ENCODE peak calls at places on chromosomes 11 and 22, in seven cellular contexts. R, D, Q, K, H, Z and G are unnamed samples.

GRCh38 chr22:19525666-19526065 is 1.5 kb upstream of the CLDN5 start:
- DNase-seq in D (no peak), K (no peak), Z (no peak), H (no peak), Q (no peak), R (no peak), G (no peak)

GRCh38 chr22:46287873-46288751 is 8.6 kb upstream of the GTSE1 start:
- DNase-seq in R (no peak), Q (no peak), K (no peak), Z (peak; percentile 45), D (peak; percentile 41), H (no peak), G (no peak)

GRCh38 chr22:41531736-41532477 is 12.4 kb downstream of the POLR3H start:
- DNase-seq in Q (peak; percentile 33), H (no peak), Z (no peak), D (no peak), K (no peak), R (no peak), G (no peak)

GRCh38 chr11:132586801-132587200 is 945.5 kb downstream of the OPCML start:
- DNase-seq in K (no peak), Q (peak; percentile 87), H (no peak), Z (no peak), R (peak; percentile 20), D (no peak), G (no peak)

GRCh38 chr22:47209547-47210023 is 447.1 kb downstream of the TBC1D22A start:
- DNase-seq in Q (no peak), H (no peak), Z (peak; percentile 14), K (no peak), R (no peak), D (no peak), G (no peak)

GRCh38 chr22:43209971-43210370 is 23.0 kb upstream of the TTLL12 start:
- DNase-seq in R (no peak), Q (no peak), Z (no peak), D (no peak), K (no peak), H (no peak), G (no peak)

GRCh38 chr11:61928606-61929005 is 11.2 kb upstream of the RAB3IL1 start:
- DNase-seq in Z (no peak), K (no peak), D (no peak), H (no peak), Q (no peak), R (no peak), G (no peak)

GRCh38 chr11:3667149-3668035 is 3.8 kb downstream of the CHRNA10 start:
- DNase-seq in D (no peak), Q (no peak), H (no peak), R (no peak), K (no peak), Z (no peak), G (no peak)

GRCh38 chr11:6632116-6633073 is 13.2 kb upstream of the TPP1 start:
- DNase-seq in H (no peak), D (no peak), R (no peak), Z (no peak), Q (no peak), K (no peak), G (no peak)

GRCh38 chr11:34680206-34680605 is 59.3 kb downstream of the EHF start:
- DNase-seq in H (no peak), Z (no peak), D (no peak), Q (no peak), R (no peak), K (no peak), G (no peak)

GRCh38 chr11:129972596-129972995 is 30.0 kb downstream of the PRDM10 start:
- DNase-seq in Z (no peak), Q (no peak), K (no peak), D (no peak), H (no peak), R (no peak), G (no peak)

GRCh38 chr11:36409152-36409713 is 100.8 kb downstream of the TRAF6 start:
- DNase-seq in H (no peak), Q (no peak), K (peak; percentile 27), R (no peak), D (peak; percentile 31), Z (peak; percentile 40), G (peak; percentile 60)

GRCh38 chr11:93219440-93219839 is 21.6 kb upstream of the SLC36A4 start:
- DNase-seq in D (no peak), Z (no peak), H (no peak), R (no peak), Q (no peak), K (no peak), G (no peak)

GRCh38 chr11:103338621-103339484 is 229.6 kb downstream of the DYNC2H1 start:
- DNase-seq in Q (no peak), D (no peak), R (no peak), H (no peak), Z (no peak), K (no peak), G (peak; percentile 25)

GRCh38 chr11:121687961-121688566 is 235.3 kb upstream of the SORL1-AS1 start:
- DNase-seq in H (no peak), Q (no peak), Z (no peak), R (no peak), D (no peak), K (no peak), G (peak; percentile 37)

GRCh38 chr11:35390737-35391682 is 28.3 kb downstream of the SLC1A2 start:
- DNase-seq in Q (no peak), Z (peak; percentile 46), D (peak; percentile 10), K (no peak), R (peak; percentile 8), H (no peak), G (peak; percentile 88)

GRCh38 chr11:127496165-127496564 is 495.6 kb upstream of the KIRREL3 start:
- DNase-seq in D (no peak), Q (no peak), K (no peak), H (no peak), Z (no peak), R (no peak), G (no peak)

GRCh38 chr11:2090172-2091111 is 48.7 kb downstream of the IGF2 start:
- DNase-seq in R (no peak), D (no peak), K (no peak), Q (no peak), H (no peak), Z (no peak), G (no peak)

GRCh38 chr11:2643746-2644145 is 56.0 kb downstream of the KCNQ1OT1 start:
- DNase-seq in K (no peak), H (no peak), Q (no peak), D (no peak), R (no peak), Z (no peak), G (no peak)

GRCh38 chr11:38392176-38392575 is 1794.1 kb upstream of the RAG2 start:
- DNase-seq in R (no peak), H (no peak), Z (no peak), D (no peak), K (no peak), Q (no peak), G (no peak)

GRCh38 chr11:128481135-128481534 is 106.2 kb downstream of the ETS1 start:
- DNase-seq in Z (no peak), D (no peak), H (no peak), K (no peak), Q (no peak), R (no peak), G (peak; percentile 91)

GRCh38 chr22:30481711-30482110 is 9.9 kb upstream of the SEC14L3 start:
- DNase-seq in R (no peak), D (no peak), H (no peak), Q (no peak), Z (no peak), K (no peak), G (no peak)

GRCh38 chr11:103450241-103450640 is 341.0 kb downstream of the DYNC2H1 start:
- DNase-seq in Z (no peak), K (no peak), R (no peak), D (no peak), H (no peak), Q (no peak), G (peak; percentile 25)

GRCh38 chr11:68924073-68924925 is 20.6 kb downstream of the IGHMBP2 start:
- DNase-seq in K (no peak), D (no peak), H (no peak), R (no peak), Z (no peak), Q (peak; percentile 32), G (no peak)